ENCODE peak calls at places on chromosomes 3 and 15, in eight cellular contexts. One of them, this sample, is unnamed.

GRCh38 chr15:62726461-62726860 is 316.1 kb upstream of the TPM1 start:
- DNase-seq in K562: no peak
- DNase-seq in CD8-positive, alpha-beta memory T cell: no peak
- DNase-seq in mesendoderm: no peak
- DNase-seq in mammary epithelial cell: no peak
- DNase-seq in SJSA1: no peak
- DNase-seq in cardiac muscle cell: no peak
- DNase-seq in HL-60: no peak
- DNase-seq in this sample: no peak

GRCh38 chr3:155647196-155647595 is 97.7 kb downstream of the PLCH1 start:
- DNase-seq in K562: no peak
- DNase-seq in SJSA1: no peak
- DNase-seq in HL-60: no peak
- DNase-seq in cardiac muscle cell: no peak
- DNase-seq in mesendoderm: no peak
- DNase-seq in mammary epithelial cell: no peak
- DNase-seq in CD8-positive, alpha-beta memory T cell: no peak
- DNase-seq in this sample: no peak

GRCh38 chr15:29364429-29365078 is 94.9 kb upstream of the NSMCE3 start:
- DNase-seq in CD8-positive, alpha-beta memory T cell: no peak
- DNase-seq in cardiac muscle cell: peak; percentile 57
- DNase-seq in mammary epithelial cell: peak; percentile 8
- DNase-seq in SJSA1: peak; percentile 19
- DNase-seq in mesendoderm: peak; percentile 30
- DNase-seq in HL-60: no peak
- DNase-seq in K562: no peak
- DNase-seq in this sample: no peak

GRCh38 chr3:32837789-32838188 is 20.0 kb downstream of the TRIM71 start:
- DNase-seq in mammary epithelial cell: no peak
- DNase-seq in HL-60: no peak
- DNase-seq in mesendoderm: peak; percentile 93
- DNase-seq in cardiac muscle cell: no peak
- DNase-seq in SJSA1: no peak
- DNase-seq in CD8-positive, alpha-beta memory T cell: no peak
- DNase-seq in K562: no peak
- DNase-seq in this sample: no peak

GRCh38 chr3:75906555-75907112 is 121.3 kb upstream of the ZNF717 start:
- DNase-seq in CD8-positive, alpha-beta memory T cell: no peak
- DNase-seq in cardiac muscle cell: peak; percentile 81
- DNase-seq in SJSA1: no peak
- DNase-seq in mesendoderm: peak; percentile 89
- DNase-seq in mammary epithelial cell: peak; percentile 31
- DNase-seq in K562: no peak
- DNase-seq in HL-60: no peak
- DNase-seq in this sample: no peak

GRCh38 chr3:15932348-15933300 is 134.8 kb upstream of the ANKRD28 start:
- DNase-seq in mammary epithelial cell: no peak
- DNase-seq in K562: no peak
- DNase-seq in mesendoderm: no peak
- DNase-seq in SJSA1: no peak
- DNase-seq in CD8-positive, alpha-beta memory T cell: no peak
- DNase-seq in cardiac muscle cell: no peak
- DNase-seq in HL-60: peak; percentile 9
- DNase-seq in this sample: no peak

GRCh38 chr3:43317461-43318316 is 31.3 kb downstream of the SNRK start:
- DNase-seq in mesendoderm: peak; percentile 4
- DNase-seq in SJSA1: no peak
- DNase-seq in HL-60: no peak
- DNase-seq in cardiac muscle cell: no peak
- DNase-seq in mammary epithelial cell: no peak
- DNase-seq in CD8-positive, alpha-beta memory T cell: no peak
- DNase-seq in K562: no peak
- DNase-seq in this sample: no peak

GRCh38 chr15:74950078-74951000 is 6.2 kb downstream of the RPP25 start:
- DNase-seq in mammary epithelial cell: peak; percentile 59
- DNase-seq in mesendoderm: peak; percentile 92
- DNase-seq in cardiac muscle cell: peak; percentile 78
- DNase-seq in HL-60: peak; percentile 79
- DNase-seq in K562: peak; percentile 63
- DNase-seq in SJSA1: peak; percentile 75
- DNase-seq in CD8-positive, alpha-beta memory T cell: peak; percentile 64
- DNase-seq in this sample: peak; percentile 75

GRCh38 chr3:129623447-129624118 is 17.1 kb upstream of the PLXND1 start:
- DNase-seq in HL-60: no peak
- DNase-seq in mammary epithelial cell: no peak
- DNase-seq in K562: no peak
- DNase-seq in mesendoderm: no peak
- DNase-seq in cardiac muscle cell: no peak
- DNase-seq in SJSA1: no peak
- DNase-seq in CD8-positive, alpha-beta memory T cell: no peak
- DNase-seq in this sample: peak; percentile 76

GRCh38 chr15:42919794-42920280 is 741 bp downstream of the TTBK2 start:
- DNase-seq in HL-60: peak; percentile 47
- DNase-seq in mesendoderm: peak; percentile 52
- DNase-seq in SJSA1: peak; percentile 41
- DNase-seq in cardiac muscle cell: peak; percentile 53
- DNase-seq in K562: peak; percentile 22
- DNase-seq in CD8-positive, alpha-beta memory T cell: peak; percentile 2
- DNase-seq in mammary epithelial cell: peak; percentile 54
- DNase-seq in this sample: peak; percentile 35

GRCh38 chr15:41585140-41586047 is 26.4 kb downstream of the TYRO3 start:
- DNase-seq in K562: no peak
- DNase-seq in HL-60: peak; percentile 44
- DNase-seq in SJSA1: peak; percentile 64
- DNase-seq in mesendoderm: peak; percentile 83
- DNase-seq in CD8-positive, alpha-beta memory T cell: no peak
- DNase-seq in mammary epithelial cell: peak; percentile 55
- DNase-seq in cardiac muscle cell: peak; percentile 47
- DNase-seq in this sample: peak; percentile 56

GRCh38 chr3:10339376-10339955 is 18.6 kb upstream of the SEC13 start:
- DNase-seq in cardiac muscle cell: no peak
- DNase-seq in SJSA1: no peak
- DNase-seq in CD8-positive, alpha-beta memory T cell: no peak
- DNase-seq in HL-60: no peak
- DNase-seq in mammary epithelial cell: no peak
- DNase-seq in K562: no peak
- DNase-seq in mesendoderm: no peak
- DNase-seq in this sample: no peak

GRCh38 chr15:45254405-45255293 is 2.6 kb downstream of the SLC28A2 start:
- DNase-seq in CD8-positive, alpha-beta memory T cell: no peak
- DNase-seq in mesendoderm: no peak
- DNase-seq in K562: no peak
- DNase-seq in HL-60: no peak
- DNase-seq in mammary epithelial cell: peak; percentile 66
- DNase-seq in SJSA1: no peak
- DNase-seq in cardiac muscle cell: no peak
- DNase-seq in this sample: no peak

GRCh38 chr3:138467905-138468304 is 33.5 kb downstream of the ESYT3 start:
- DNase-seq in K562: no peak
- DNase-seq in mesendoderm: no peak
- DNase-seq in SJSA1: no peak
- DNase-seq in mammary epithelial cell: no peak
- DNase-seq in HL-60: no peak
- DNase-seq in cardiac muscle cell: no peak
- DNase-seq in CD8-positive, alpha-beta memory T cell: no peak
- DNase-seq in this sample: no peak

GRCh38 chr3:190378240-190378891 is 9.6 kb upstream of the CLDN16 start:
- DNase-seq in SJSA1: no peak
- DNase-seq in mammary epithelial cell: peak; percentile 99
- DNase-seq in mesendoderm: no peak
- DNase-seq in CD8-positive, alpha-beta memory T cell: no peak
- DNase-seq in cardiac muscle cell: no peak
- DNase-seq in K562: no peak
- DNase-seq in HL-60: no peak
- DNase-seq in this sample: no peak

GRCh38 chr3:14235003-14235876 is 56.6 kb downstream of the LSM3 start:
- DNase-seq in cardiac muscle cell: no peak
- DNase-seq in HL-60: no peak
- DNase-seq in K562: no peak
- DNase-seq in CD8-positive, alpha-beta memory T cell: no peak
- DNase-seq in SJSA1: no peak
- DNase-seq in mammary epithelial cell: peak; percentile 32
- DNase-seq in mesendoderm: peak; percentile 51
- DNase-seq in this sample: peak; percentile 53

GRCh38 chr3:23487015-23487414 is 283.9 kb downstream of the UBE2E2 start:
- DNase-seq in mesendoderm: no peak
- DNase-seq in K562: no peak
- DNase-seq in mammary epithelial cell: no peak
- DNase-seq in cardiac muscle cell: no peak
- DNase-seq in SJSA1: no peak
- DNase-seq in HL-60: no peak
- DNase-seq in CD8-positive, alpha-beta memory T cell: no peak
- DNase-seq in this sample: no peak

GRCh38 chr3:194464692-194465091 is 22.1 kb downstream of the ATP13A3 start:
- DNase-seq in cardiac muscle cell: no peak
- DNase-seq in mammary epithelial cell: no peak
- DNase-seq in HL-60: no peak
- DNase-seq in mesendoderm: no peak
- DNase-seq in CD8-positive, alpha-beta memory T cell: no peak
- DNase-seq in SJSA1: no peak
- DNase-seq in K562: no peak
- DNase-seq in this sample: no peak

DNA sequence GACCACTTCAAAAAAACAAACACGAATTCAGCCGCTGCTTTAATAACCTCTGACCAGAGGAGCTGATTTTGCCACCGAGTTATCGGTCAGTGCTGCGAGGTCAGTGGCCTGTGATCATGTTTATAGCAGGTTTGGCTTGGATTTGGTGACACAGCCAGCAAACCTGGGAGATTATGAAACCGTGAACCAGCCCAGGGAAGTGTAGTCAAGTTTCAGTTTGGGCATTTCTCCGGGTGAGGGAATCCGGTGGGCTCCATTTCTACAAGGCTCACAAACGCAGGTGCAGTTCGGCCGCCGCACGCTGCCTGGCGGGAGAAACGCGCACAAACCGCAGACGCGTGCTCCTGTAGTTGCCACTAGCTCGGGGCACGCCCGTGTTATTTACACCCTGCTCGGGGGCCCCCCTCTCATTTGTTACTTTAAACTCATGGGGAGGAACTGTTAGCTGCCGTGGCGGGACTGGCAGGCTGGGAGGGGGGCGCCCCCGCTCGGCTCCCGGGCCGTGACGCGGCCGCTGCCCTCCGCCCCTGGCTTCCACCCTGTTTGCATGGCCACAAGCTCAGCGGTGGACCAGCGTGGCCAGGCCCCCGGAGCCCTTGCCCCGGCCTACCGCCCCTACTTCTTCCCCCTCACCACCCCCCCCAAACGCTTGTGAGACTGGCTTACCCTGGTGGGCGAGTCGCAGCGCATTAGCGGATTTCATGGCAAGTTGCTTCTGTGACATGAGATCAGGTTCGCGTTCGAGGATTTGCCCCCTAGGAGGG is 13.6 kb upstream of the ONECUT1 start:
- DNase-seq in K562: no peak
- DNase-seq in SJSA1: no peak
- DNase-seq in mesendoderm: no peak
- DNase-seq in mammary epithelial cell: no peak
- DNase-seq in cardiac muscle cell: no peak
- DNase-seq in HL-60: no peak
- DNase-seq in CD8-positive, alpha-beta memory T cell: no peak
- DNase-seq in this sample: no peak
- H3K27me3 ChIP-seq in K562: peaks cover 28% of the 10 kb centered on the region
- H3K27me3 ChIP-seq in SJSA1: peaks cover 55% of the 10 kb centered on the region
- H3K27me3 ChIP-seq in mesendoderm: peaks cover 19% of the 10 kb centered on the region
- H3K27me3 ChIP-seq in mammary epithelial cell: peaks cover 52% of the 10 kb centered on the region
- H3K27me3 ChIP-seq in cardiac muscle cell: peaks cover 100% of the 10 kb centered on the region
- H3K27me3 ChIP-seq in HL-60: peaks cover 88% of the 10 kb centered on the region
- H3K27me3 ChIP-seq in CD8-positive, alpha-beta memory T cell: peaks cover 90% of the 10 kb centered on the region
- H3K27me3 ChIP-seq in this sample: peaks cover 26% of the 10 kb centered on the region

GRCh38 chr15:31361764-31362120 is 35.1 kb downstream of the KLF13 start:
- DNase-seq in cardiac muscle cell: peak; percentile 73
- DNase-seq in HL-60: no peak
- DNase-seq in mesendoderm: peak; percentile 56
- DNase-seq in CD8-positive, alpha-beta memory T cell: no peak
- DNase-seq in SJSA1: no peak
- DNase-seq in K562: no peak
- DNase-seq in mammary epithelial cell: no peak
- DNase-seq in this sample: no peak
- H3K4me3 ChIP-seq in cardiac muscle cell: no peak overlapping the region
- H3K4me3 ChIP-seq in HL-60: no peak overlapping the region
- H3K4me3 ChIP-seq in mesendoderm: no peak overlapping the region
- H3K4me3 ChIP-seq in CD8-positive, alpha-beta memory T cell: peak overlapping the region; percentile 62
- H3K4me3 ChIP-seq in SJSA1: no peak overlapping the region
- H3K4me3 ChIP-seq in K562: no peak overlapping the region
- H3K4me3 ChIP-seq in mammary epithelial cell: no peak overlapping the region
- H3K4me3 ChIP-seq in this sample: no peak overlapping the region

DNA sequence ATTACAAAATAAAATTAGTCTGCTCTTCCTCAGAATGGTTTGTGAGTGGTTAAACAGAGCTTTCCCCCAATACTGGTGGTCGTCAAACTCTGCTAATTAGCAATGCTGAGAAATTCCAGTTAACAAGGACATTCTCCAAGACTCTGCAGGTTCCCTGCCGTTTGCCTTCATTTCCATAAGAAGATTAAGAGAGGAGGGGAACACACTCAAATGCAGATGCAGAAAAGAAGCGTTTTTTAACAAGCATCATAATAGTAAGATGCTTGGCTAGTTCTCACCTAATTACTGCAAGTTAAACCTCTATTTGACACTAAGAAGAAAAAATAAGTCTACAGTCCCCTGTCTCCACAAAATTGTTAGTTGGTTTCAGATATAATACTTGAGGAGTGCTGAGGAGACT is 3.7 kb upstream of the SOX2 start:
- DNase-seq in CD8-positive, alpha-beta memory T cell: no peak
- DNase-seq in mammary epithelial cell: no peak
- DNase-seq in HL-60: no peak
- DNase-seq in SJSA1: no peak
- DNase-seq in cardiac muscle cell: no peak
- DNase-seq in K562: no peak
- DNase-seq in mesendoderm: peak; percentile 74
- DNase-seq in this sample: no peak
- H3K27ac ChIP-seq in CD8-positive, alpha-beta memory T cell: no peak overlapping the region
- H3K27ac ChIP-seq in mammary epithelial cell: no peak overlapping the region
- H3K27ac ChIP-seq in HL-60: no peak overlapping the region
- H3K27ac ChIP-seq in SJSA1: no peak overlapping the region
- H3K27ac ChIP-seq in cardiac muscle cell: no peak overlapping the region
- H3K27ac ChIP-seq in K562: no peak overlapping the region
- H3K27ac ChIP-seq in mesendoderm: no peak overlapping the region
- H3K27ac ChIP-seq in this sample: no peak overlapping the region

DNA sequence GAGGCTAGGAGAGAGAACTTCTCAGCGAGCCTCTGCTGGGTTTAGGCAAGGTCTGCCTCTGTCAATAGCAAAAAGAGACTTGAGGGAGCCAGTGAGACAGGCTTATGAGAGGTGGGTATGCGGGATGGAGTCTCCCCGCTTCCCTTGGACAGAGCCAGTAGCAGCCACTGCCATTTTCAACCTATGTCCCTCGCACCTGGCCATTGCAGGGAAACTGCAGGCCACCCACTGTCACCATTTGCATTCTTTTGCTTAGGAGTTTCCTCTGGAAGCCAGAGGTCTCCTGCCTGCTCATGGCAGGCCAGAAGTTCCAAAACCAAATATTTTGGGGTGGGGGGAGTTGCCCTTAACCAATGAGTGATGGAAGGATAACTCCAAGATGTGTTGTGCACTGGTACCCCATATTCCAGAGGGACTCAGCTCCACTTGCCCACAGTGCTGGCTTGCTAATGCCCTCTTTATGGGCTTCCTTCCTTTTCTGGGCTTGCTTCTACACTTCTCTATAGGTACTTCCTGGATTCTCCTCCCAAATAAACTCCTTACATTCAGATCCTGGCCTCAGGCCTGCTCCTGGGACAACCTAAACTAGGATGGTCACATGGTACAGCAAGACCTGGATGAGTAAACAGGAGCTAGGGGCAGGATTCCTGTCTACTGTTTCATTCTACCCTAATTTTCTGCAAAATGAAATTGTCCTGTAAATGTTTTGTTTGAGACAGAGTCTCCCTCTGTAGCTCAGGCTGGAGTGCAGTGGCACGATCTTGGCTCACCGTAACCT is 108.9 kb upstream of the PROK2 start:
- DNase-seq in mesendoderm: peak; percentile 39
- DNase-seq in cardiac muscle cell: no peak
- DNase-seq in HL-60: no peak
- DNase-seq in CD8-positive, alpha-beta memory T cell: no peak
- DNase-seq in mammary epithelial cell: no peak
- DNase-seq in K562: no peak
- DNase-seq in SJSA1: no peak
- DNase-seq in this sample: no peak
- H3K27me3 ChIP-seq in mesendoderm: no peaks in the 10 kb centered on the region
- H3K27me3 ChIP-seq in cardiac muscle cell: peaks cover 13% of the 10 kb centered on the region
- H3K27me3 ChIP-seq in HL-60: peaks cover 5% of the 10 kb centered on the region
- H3K27me3 ChIP-seq in CD8-positive, alpha-beta memory T cell: peaks cover 5% of the 10 kb centered on the region
- H3K27me3 ChIP-seq in mammary epithelial cell: no peaks in the 10 kb centered on the region
- H3K27me3 ChIP-seq in K562: no peaks in the 10 kb centered on the region
- H3K27me3 ChIP-seq in SJSA1: no peaks in the 10 kb centered on the region
- H3K27me3 ChIP-seq in this sample: no peaks in the 10 kb centered on the region